ENCODE peak calls at places on chromosomes 7 and 10, in eight cellular contexts. E is lower lobe of right lung, L is astrocyte of the spinal cord, B is fibroblast of the aortic adventitia, I is PC-3, D is tibial nerve, C is IMR-90, Y is psoas muscle. W is an unnamed sample.

GRCh38 chr10:99964791-99965190 is 45.0 kb downstream of the DNMBP start:
- DNase-seq in E (no peak), L (peak), B (peak), I (peak), D (no peak), C (peak), Y (no peak), W (peak)

GRCh38 chr10:123287594-123288247 is 133.5 kb downstream of the BUB3 start:
- DNase-seq in E (no peak), L (peak), B (peak), I (peak), D (no peak), C (peak), Y (no peak), W (peak)

GRCh38 chr7:2999078-2999500 is 44.6 kb downstream of the CARD11 start:
- DNase-seq in E (no peak), L (no peak), B (no peak), I (no peak), D (no peak), C (no peak), Y (no peak), W (no peak)

GRCh38 chr10:21304198-21304597 is 221.3 kb downstream of the SKIDA1 start:
- DNase-seq in E (no peak), L (no peak), B (peak), I (no peak), D (no peak), C (peak), Y (no peak), W (no peak)

GRCh38 chr7:90645784-90646183 is 49.7 kb downstream of the CDK14 start:
- DNase-seq in E (no peak), L (no peak), B (no peak), I (no peak), D (no peak), C (no peak), Y (no peak), W (no peak)

GRCh38 chr10:49197171-49197570 is 9.0 kb upstream of the TMEM273 start:
- DNase-seq in E (no peak), L (no peak), B (no peak), I (no peak), D (no peak), C (no peak), Y (no peak), W (no peak)

GRCh38 chr10:37765216-37765615 is 92.2 kb downstream of the ZNF248 start:
- DNase-seq in E (no peak), L (no peak), B (no peak), I (no peak), D (no peak), C (no peak), Y (no peak), W (no peak)

GRCh38 chr7:154927624-154928125 is 75.2 kb downstream of the PAXIP1 start:
- DNase-seq in E (no peak), L (peak), B (peak), I (peak), D (peak), C (peak), Y (peak), W (peak)

GRCh38 chr10:74081192-74081803 is 69.3 kb downstream of the AP3M1 start:
- DNase-seq in E (no peak), L (peak), B (peak), I (peak), D (no peak), C (peak), Y (no peak), W (no peak)

GRCh38 chr7:108525327-108525984 is 479 bp downstream of the PNPLA8 start:
- DNase-seq in E (no peak), L (peak), B (peak), I (peak), D (no peak), C (peak), Y (peak), W (peak)

GRCh38 chr7:45591101-45591906 is 17.1 kb downstream of the ADCY1 start:
- DNase-seq in E (no peak), L (no peak), B (no peak), I (no peak), D (no peak), C (no peak), Y (no peak), W (no peak)

GRCh38 chr7:78099715-78100477 is 301.3 kb downstream of the PHTF2 start:
- DNase-seq in E (no peak), L (peak), B (peak), I (peak), D (no peak), C (peak), Y (no peak), W (peak)

GRCh38 chr10:725786-726185 is 36.3 kb upstream of the DIP2C start:
- DNase-seq in E (no peak), L (no peak), B (peak), I (no peak), D (no peak), C (no peak), Y (no peak), W (no peak)

GRCh38 chr7:41881313-41882130 is 178.6 kb upstream of the INHBA start:
- DNase-seq in E (peak), L (no peak), B (no peak), I (no peak), D (no peak), C (peak), Y (no peak), W (no peak)

GRCh38 chr10:69473304-69473985 is 22.2 kb downstream of the TSPAN15 start:
- DNase-seq in E (peak), L (no peak), B (no peak), I (no peak), D (no peak), C (no peak), Y (no peak), W (no peak)

DNA sequence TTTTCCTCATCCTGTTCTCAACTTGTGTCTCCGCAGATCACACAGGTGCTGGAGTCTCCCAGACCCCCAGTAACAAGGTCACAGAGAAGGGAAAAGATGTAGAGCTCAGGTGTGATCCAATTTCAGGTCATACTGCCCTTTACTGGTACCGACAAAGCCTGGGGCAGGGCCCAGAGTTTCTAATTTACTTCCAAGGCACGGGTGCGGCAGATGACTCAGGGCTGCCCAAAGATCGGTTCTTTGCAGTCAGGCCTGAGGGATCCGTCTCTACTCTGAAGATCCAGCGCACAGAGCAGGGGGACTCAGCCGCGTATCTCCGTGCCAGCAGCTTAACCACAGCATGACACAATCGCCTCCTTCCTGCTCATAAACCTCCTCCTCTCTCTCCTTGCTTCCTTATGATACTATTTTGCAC is 126.7 kb upstream of the PRSS58 start:
- DNase-seq in E (peak), L (peak), B (no peak), I (peak), D (no peak), C (peak), Y (no peak), W (peak)
- H3K4me3 ChIP-seq in E (no peak), L (no peak), B (no peak), I (peak), D (no peak), C (no peak), Y (no peak), W (no peak)

DNA sequence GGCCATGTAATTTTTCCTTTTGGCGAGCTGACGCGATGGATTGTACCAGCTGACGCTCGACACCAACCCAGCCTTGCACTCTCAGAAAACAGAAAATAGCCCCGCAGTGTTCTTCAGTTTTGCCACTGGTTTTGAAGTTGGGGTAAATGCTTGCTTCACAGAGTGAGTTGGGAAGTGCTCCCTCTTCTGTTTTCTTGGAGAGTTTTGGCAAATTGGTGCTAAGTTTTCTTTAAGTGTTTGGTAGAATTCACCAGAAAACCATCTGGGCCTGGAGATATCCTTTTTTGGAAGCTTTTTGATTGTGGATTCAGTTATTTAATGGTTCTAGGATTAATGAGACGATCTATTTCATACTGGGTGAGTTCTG is 252.8 kb downstream of the ELFN1 start:
- DNase-seq in E (no peak), L (no peak), B (peak), I (peak), D (no peak), C (no peak), Y (no peak), W (no peak)
- TF ChIP-seq CTCF in E (no peak), L (no peak), B (peak), I (peak), D (no peak), C (peak), Y (no peak), W (peak)

GRCh38 chr7:76201732-76202665 is at the start of gene SRRM3:
- DNase-seq in E (peak), L (peak), B (peak), I (peak), D (peak), C (peak), Y (peak), W (peak)
- H3K4me3 ChIP-seq in E (no peak), L (no peak), B (no peak), I (no peak), D (no peak), C (no peak), Y (no peak), W (no peak)

DNA sequence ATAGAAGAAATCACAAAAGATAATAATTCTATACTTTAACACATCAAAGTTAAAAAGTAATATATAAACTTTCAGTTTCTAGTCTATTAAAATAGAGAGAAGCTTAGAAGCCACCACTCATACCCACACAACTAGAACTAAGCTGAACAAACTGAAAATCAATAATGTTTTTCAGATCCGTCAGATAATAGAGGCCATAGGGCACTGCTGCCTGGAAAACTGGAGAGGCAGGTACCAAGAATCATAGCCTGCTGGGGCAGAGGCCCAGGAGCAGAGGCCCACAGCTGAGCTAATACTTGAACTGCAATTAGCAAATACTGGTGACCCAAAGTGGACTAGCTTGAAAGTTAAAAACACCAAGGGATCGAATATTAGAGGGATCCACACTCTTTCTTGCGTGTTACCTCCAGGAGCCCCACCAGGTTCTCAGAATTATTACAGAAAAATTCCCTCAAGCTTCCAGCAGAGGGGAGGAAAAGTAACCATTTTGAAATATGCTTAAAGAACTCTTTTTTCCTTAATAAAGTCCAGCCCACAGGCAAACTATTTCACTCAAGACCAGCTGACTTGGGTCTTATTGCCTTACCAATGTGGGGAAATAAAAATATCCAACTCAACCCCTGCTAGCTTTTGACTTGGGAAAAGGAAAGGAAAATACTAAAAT is 774.1 kb upstream of the IGFBP3 start:
- DNase-seq in E (no peak), L (peak), B (peak), I (peak), D (no peak), C (no peak), Y (no peak), W (no peak)
- TF ChIP-seq CTCF in E (no peak), L (peak), B (peak), I (peak), D (no peak), C (peak), Y (no peak), W (peak)

GRCh38 chr7:102119213-102119651 is 167.4 kb upstream of the SH2B2 start:
- DNase-seq in E (no peak), L (no peak), B (no peak), I (no peak), D (no peak), C (peak), Y (no peak), W (no peak)
- H3K4me3 ChIP-seq in E (no peak), L (no peak), B (no peak), I (no peak), D (no peak), C (no peak), Y (no peak), W (no peak)

DNA sequence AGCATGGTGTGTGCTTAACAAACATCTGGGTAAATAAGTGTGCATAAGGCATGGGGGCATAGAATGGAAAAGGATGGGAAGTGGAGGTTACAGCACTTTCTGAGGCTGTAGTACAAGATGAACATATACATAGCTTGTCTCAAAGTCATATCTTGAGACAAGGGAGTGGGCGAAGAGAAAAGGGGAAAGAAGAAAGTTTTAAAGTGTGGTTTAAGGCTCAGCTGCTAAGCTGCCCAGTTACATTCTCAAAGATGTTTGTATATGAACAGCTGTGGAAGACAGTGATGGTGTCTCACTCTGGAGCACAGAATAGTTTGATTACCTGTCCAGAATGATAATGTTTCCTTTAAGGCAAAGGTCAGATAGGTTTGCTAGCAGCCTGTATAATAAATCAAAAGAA is 61.9 kb upstream of the LANCL2 start:
- DNase-seq in E (no peak), L (no peak), B (no peak), I (no peak), D (no peak), C (no peak), Y (no peak), W (no peak)
- TF ChIP-seq CTCF in E (no peak), L (no peak), B (no peak), I (no peak), D (no peak), C (no peak), Y (no peak), W (no peak)

DNA sequence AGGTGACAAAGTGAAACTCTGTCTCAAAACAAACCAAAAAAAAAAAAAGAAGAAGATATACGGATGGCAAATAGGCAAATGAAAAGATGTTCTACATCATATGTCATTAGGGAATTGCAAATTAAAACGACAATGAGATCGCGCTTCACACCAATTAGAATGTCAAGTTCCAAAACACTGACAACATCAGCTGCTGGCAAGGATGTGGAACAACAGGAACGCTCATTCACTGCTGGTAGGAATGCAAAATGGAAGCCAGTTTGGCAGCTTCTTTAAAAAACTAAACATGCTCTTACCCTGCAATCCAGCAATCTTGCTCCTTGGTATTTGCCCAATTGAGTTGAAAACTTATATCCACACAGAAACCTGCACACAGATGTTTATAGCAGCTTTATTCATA is 34.8 kb downstream of the CALML5 start:
- DNase-seq in E (no peak), L (no peak), B (no peak), I (no peak), D (no peak), C (no peak), Y (no peak), W (no peak)
- H3K4me3 ChIP-seq in E (no peak), L (no peak), B (no peak), I (no peak), D (no peak), C (no peak), Y (no peak), W (no peak)

W was measured in astrocyte of the cerebellum.